ENCODE peak calls at places on chromosome 1, in four cellular contexts. One of them, this sample, is unnamed.

GRCh38 chr1:190479028-190479427 is 1.4 kb upstream of the BRINP3 start:
- DNase-seq in K562: no peak
- DNase-seq in HepG2: no peak
- DNase-seq in GM12878: no peak
- DNase-seq in this sample: no peak

GRCh38 chr1:119617751-119618691 is 30.0 kb downstream of the ZNF697 start:
- DNase-seq in K562: no peak
- DNase-seq in HepG2: peak; percentile 25
- DNase-seq in GM12878: no peak
- DNase-seq in this sample: no peak

GRCh38 chr1:171344473-171344820 is 30.5 kb downstream of the FMO4 start:
- DNase-seq in HepG2: peak; percentile 47
- DNase-seq in K562: no peak
- DNase-seq in GM12878: no peak
- DNase-seq in this sample: no peak

GRCh38 chr1:91775227-91775626 is 110.7 kb downstream of the TGFBR3 start:
- DNase-seq in HepG2: no peak
- DNase-seq in GM12878: no peak
- DNase-seq in K562: no peak
- DNase-seq in this sample: no peak

GRCh38 chr1:201267481-201268229 is 15.7 kb upstream of the PKP1 start:
- DNase-seq in GM12878: no peak
- DNase-seq in HepG2: no peak
- DNase-seq in K562: no peak
- DNase-seq in this sample: no peak

GRCh38 chr1:232226197-232226681 is 403.7 kb downstream of the SIPA1L2 start:
- DNase-seq in HepG2: no peak
- DNase-seq in K562: no peak
- DNase-seq in GM12878: no peak
- DNase-seq in this sample: no peak

GRCh38 chr1:147627435-147628110 is 42.8 kb downstream of the ACP6 start:
- DNase-seq in GM12878: no peak
- DNase-seq in K562: peak; percentile 76
- DNase-seq in HepG2: peak; percentile 40
- DNase-seq in this sample: peak; percentile 84

GRCh38 chr1:30403061-30403645 is 320.2 kb downstream of the MATN1 start:
- DNase-seq in K562: no peak
- DNase-seq in HepG2: no peak
- DNase-seq in GM12878: no peak
- DNase-seq in this sample: no peak

GRCh38 chr1:12565094-12565965 is 52.7 kb downstream of the DHRS3 start:
- DNase-seq in GM12878: no peak
- DNase-seq in K562: no peak
- DNase-seq in HepG2: no peak
- DNase-seq in this sample: no peak

GRCh38 chr1:117020526-117021156 is 19.1 kb downstream of the CD101 start:
- DNase-seq in K562: no peak
- DNase-seq in GM12878: no peak
- DNase-seq in HepG2: no peak
- DNase-seq in this sample: no peak

GRCh38 chr1:165898837-165899236 is 71.4 kb downstream of the UCK2 start:
- DNase-seq in K562: no peak
- DNase-seq in HepG2: no peak
- DNase-seq in GM12878: no peak
- DNase-seq in this sample: no peak

GRCh38 chr1:170959385-170959784 is 24.1 kb downstream of the MROH9 start:
- DNase-seq in K562: no peak
- DNase-seq in GM12878: no peak
- DNase-seq in HepG2: no peak
- DNase-seq in this sample: no peak

GRCh38 chr1:74356493-74356892 is 121.3 kb downstream of the TNNI3K start:
- DNase-seq in HepG2: peak; percentile 63
- DNase-seq in K562: no peak
- DNase-seq in GM12878: no peak
- DNase-seq in this sample: no peak

GRCh38 chr1:237197470-237198425 is 155.8 kb downstream of the RYR2 start:
- DNase-seq in HepG2: no peak
- DNase-seq in GM12878: no peak
- DNase-seq in K562: no peak
- DNase-seq in this sample: no peak

GRCh38 chr1:5637171-5637570 is 355.1 kb downstream of the NPHP4 start:
- DNase-seq in HepG2: no peak
- DNase-seq in K562: no peak
- DNase-seq in GM12878: no peak
- DNase-seq in this sample: no peak

GRCh38 chr1:56331892-56332567 is 247.3 kb downstream of the PLPP3 start:
- DNase-seq in GM12878: peak; percentile 57
- DNase-seq in HepG2: peak; percentile 95
- DNase-seq in K562: no peak
- DNase-seq in this sample: no peak

GRCh38 chr1:214621178-214621577 is 18.2 kb downstream of the CENPF start:
- DNase-seq in K562: no peak
- DNase-seq in GM12878: no peak
- DNase-seq in HepG2: no peak
- DNase-seq in this sample: no peak

GRCh38 chr1:63269571-63269970 is 52.8 kb upstream of the FOXD3 start:
- DNase-seq in GM12878: no peak
- DNase-seq in HepG2: no peak
- DNase-seq in K562: no peak
- DNase-seq in this sample: no peak

GRCh38 chr1:54768093-54768492 is 3.8 kb upstream of the PARS2 start:
- DNase-seq in GM12878: no peak
- DNase-seq in K562: no peak
- DNase-seq in HepG2: peak; percentile 48
- DNase-seq in this sample: no peak

GRCh38 chr1:17452686-17453085 is 13.2 kb upstream of the RCC2 start:
- DNase-seq in K562: no peak
- DNase-seq in GM12878: no peak
- DNase-seq in HepG2: no peak
- DNase-seq in this sample: no peak

GRCh38 chr1:181175356-181175755 is 86.9 kb downstream of the IER5 start:
- DNase-seq in HepG2: no peak
- DNase-seq in K562: no peak
- DNase-seq in GM12878: no peak
- DNase-seq in this sample: no peak

GRCh38 chr1:181178241-181178640 is 89.7 kb downstream of the IER5 start:
- DNase-seq in GM12878: no peak
- DNase-seq in K562: no peak
- DNase-seq in HepG2: no peak
- DNase-seq in this sample: no peak

GRCh38 chr1:181173761-181174371 is 85.4 kb downstream of the IER5 start:
- DNase-seq in HepG2: no peak
- DNase-seq in GM12878: no peak
- DNase-seq in K562: no peak
- DNase-seq in this sample: no peak

GRCh38 chr1:181174860-181175259 is 86.4 kb downstream of the IER5 start:
- DNase-seq in GM12878: no peak
- DNase-seq in HepG2: no peak
- DNase-seq in K562: no peak
- DNase-seq in this sample: no peak

GRCh38 chr1:181175955-181176354 is 87.5 kb downstream of the IER5 start:
- DNase-seq in GM12878: no peak
- DNase-seq in K562: no peak
- DNase-seq in HepG2: no peak
- DNase-seq in this sample: no peak
- TF ChIP-seq SP1 in GM12878: no peak
- TF ChIP-seq SP1 in K562: no peak
- TF ChIP-seq SP1 in HepG2: no peak
- TF ChIP-seq SP1 in this sample: no peak

DNA sequence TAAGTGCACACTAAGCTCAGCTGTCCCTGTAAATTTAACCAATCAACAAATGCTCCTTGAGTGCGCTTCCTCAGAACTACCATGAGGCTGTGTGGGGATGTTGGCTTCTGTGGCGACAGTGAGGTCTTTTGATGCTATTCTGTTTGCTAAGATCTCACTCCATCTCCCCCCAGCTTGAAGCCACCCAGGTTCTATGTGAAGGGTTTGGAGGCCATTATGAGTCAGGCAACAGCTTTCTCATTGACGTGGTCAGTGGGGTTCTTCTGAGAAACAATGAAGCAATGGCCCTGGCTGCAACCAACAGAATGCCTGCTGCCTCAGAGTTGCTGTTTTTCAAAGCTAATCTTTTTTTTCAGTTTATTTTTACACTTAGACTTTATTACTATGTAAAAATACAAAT is 205.5 kb downstream of the PTBP2 start:
- DNase-seq in K562: no peak
- DNase-seq in GM12878: no peak
- DNase-seq in HepG2: no peak
- DNase-seq in this sample: no peak
- TF ChIP-seq BHLHE40 in K562: no peak
- TF ChIP-seq BHLHE40 in GM12878: no peak
- TF ChIP-seq BHLHE40 in HepG2: no peak
- TF ChIP-seq BHLHE40 in this sample: no peak

GRCh38 chr1:179128520-179128919 is 46.6 kb downstream of the TOR3A start:
- DNase-seq in HepG2: no peak
- DNase-seq in GM12878: no peak
- DNase-seq in K562: no peak
- DNase-seq in this sample: no peak
- TF ChIP-seq SP1 in HepG2: no peak
- TF ChIP-seq SP1 in GM12878: no peak
- TF ChIP-seq SP1 in K562: no peak
- TF ChIP-seq SP1 in this sample: no peak

GRCh38 chr1:1155258-1155657 is 18.4 kb upstream of the TTLL10 start:
- DNase-seq in HepG2: no peak
- DNase-seq in K562: no peak
- DNase-seq in GM12878: no peak
- DNase-seq in this sample: no peak

GRCh38 chr1:1156140-1157032 is 17.3 kb upstream of the TTLL10 start:
- DNase-seq in GM12878: no peak
- DNase-seq in HepG2: no peak
- DNase-seq in K562: no peak
- DNase-seq in this sample: no peak

GRCh38 chr1:1157033-1157365 is 16.7 kb upstream of the TTLL10 start:
- DNase-seq in GM12878: no peak
- DNase-seq in HepG2: no peak
- DNase-seq in K562: no peak
- DNase-seq in this sample: no peak

GRCh38 chr1:1157914-1158710 is 15.6 kb upstream of the TTLL10 start:
- DNase-seq in HepG2: peak; percentile 66
- DNase-seq in GM12878: no peak
- DNase-seq in K562: peak; percentile 83
- DNase-seq in this sample: no peak

DNA sequence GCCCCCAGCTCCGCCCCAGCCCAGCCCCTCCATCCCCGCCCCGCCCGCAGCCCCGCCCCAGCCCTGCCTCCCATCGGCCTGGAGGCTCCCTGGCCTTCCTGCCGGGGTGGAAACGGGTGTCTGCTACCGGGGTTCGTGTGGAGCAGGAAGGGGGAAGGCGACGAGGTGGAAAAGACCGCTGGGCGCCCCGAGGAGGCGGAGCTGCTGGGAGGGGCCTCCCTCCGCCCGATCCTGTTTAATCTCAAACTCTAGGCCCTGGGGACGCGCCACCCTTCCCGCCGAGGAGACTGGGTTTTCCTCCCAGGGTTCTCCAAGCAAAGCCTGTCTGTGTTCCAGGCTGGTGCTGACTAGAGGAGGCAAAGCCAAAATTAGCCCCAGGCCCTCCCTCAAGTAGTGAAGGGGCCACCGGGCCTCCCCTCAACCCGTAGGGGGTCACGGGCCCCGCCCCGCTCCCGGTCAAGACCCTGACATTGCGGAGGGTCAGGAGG is 16.2 kb upstream of the TTLL10 start:
- DNase-seq in K562: peak; percentile 98
- DNase-seq in GM12878: no peak
- DNase-seq in HepG2: no peak
- DNase-seq in this sample: peak; percentile 61
- TF ChIP-seq BHLHE40 in K562: peak; percentile 26
- TF ChIP-seq BHLHE40 in GM12878: no peak
- TF ChIP-seq BHLHE40 in HepG2: no peak
- TF ChIP-seq BHLHE40 in this sample: no peak

This sample was measured in HEK293T.